ENCODE peak calls at places on chromosomes 13 and 19, in four cellular contexts. F is tibial nerve; N is heart right ventricle; U is naive thymus-derived CD4-positive, alpha-beta T cell. W is an unnamed sample. For H3K4me1, the result is how much of the 10 kb centered on the place peaks cover.

GRCh38 chr19:39448271-39448670 is 2.9 kb downstream of the SUPT5H start:
- DNase-seq in F (no peak), N (no peak), U (no peak), W (no peak)

GRCh38 chr13:26910754-26911465 is 150.3 kb upstream of the GPR12 start:
- DNase-seq in F (no peak), N (no peak), U (no peak), W (no peak)

GRCh38 chr13:34867590-34867989 is 74.5 kb upstream of the NBEA start:
- DNase-seq in F (no peak), N (no peak), U (no peak), W (no peak)

GRCh38 chr13:42740753-42741152 is 40.6 kb upstream of the FAM216B start:
- DNase-seq in F (no peak), N (peak), U (no peak), W (peak)

GRCh38 chr19:46618670-46619231 is 6.1 kb downstream of the PTGIR start:
- DNase-seq in F (no peak), N (no peak), U (peak), W (no peak)

GRCh38 chr13:53151692-53152421 is 123.2 kb downstream of the OLFM4 start:
- DNase-seq in F (no peak), N (no peak), U (peak), W (no peak)

GRCh38 chr13:109145631-109146030 is 516.2 kb downstream of the MYO16 start:
- DNase-seq in F (no peak), N (no peak), U (peak), W (no peak)

GRCh38 chr13:98796798-98797197 is 44.3 kb upstream of the SLC15A1 start:
- DNase-seq in F (no peak), N (no peak), U (no peak), W (no peak)

GRCh38 chr19:49085868-49086232 is 599 bp downstream of the SNRNP70 start:
- DNase-seq in F (no peak), N (no peak), U (no peak), W (no peak)

GRCh38 chr19:18023596-18024212 is 15.7 kb downstream of the ARRDC2 start:
- DNase-seq in F (peak), N (peak), U (peak), W (peak)

GRCh38 chr13:99908129-99908805 is 63.3 kb downstream of the ZIC5 start:
- DNase-seq in F (no peak), N (no peak), U (no peak), W (no peak)

GRCh38 chr13:91893040-91893439 is 494.6 kb downstream of the GPC5 start:
- DNase-seq in F (no peak), N (no peak), U (no peak), W (no peak)

GRCh38 chr13:31115616-31116015 is 46.1 kb downstream of the HSPH1 start:
- DNase-seq in F (no peak), N (no peak), U (no peak), W (no peak)

GRCh38 chr13:113209880-113210421 is 538 bp downstream of the CUL4A start:
- DNase-seq in F (no peak), N (peak), U (peak), W (peak)

GRCh38 chr13:59531571-59532091 is 632.1 kb downstream of the DIAPH3 start:
- DNase-seq in F (peak), N (peak), U (peak), W (peak)

GRCh38 chr19:21082011-21082975 is at the start of gene ZNF714:
- DNase-seq in F (peak), N (peak), U (peak), W (peak)
- H3K4me3 ChIP-seq in F (peak), N (peak), U (peak), W (peak)

GRCh38 chr19:15432018-15432494 is 13.3 kb upstream of the AKAP8L start:
- DNase-seq in F (no peak), N (no peak), U (no peak), W (no peak)
- H3K4me1 ChIP-seq in F (under half), N (under half), U (under half), W (under half)

DNA sequence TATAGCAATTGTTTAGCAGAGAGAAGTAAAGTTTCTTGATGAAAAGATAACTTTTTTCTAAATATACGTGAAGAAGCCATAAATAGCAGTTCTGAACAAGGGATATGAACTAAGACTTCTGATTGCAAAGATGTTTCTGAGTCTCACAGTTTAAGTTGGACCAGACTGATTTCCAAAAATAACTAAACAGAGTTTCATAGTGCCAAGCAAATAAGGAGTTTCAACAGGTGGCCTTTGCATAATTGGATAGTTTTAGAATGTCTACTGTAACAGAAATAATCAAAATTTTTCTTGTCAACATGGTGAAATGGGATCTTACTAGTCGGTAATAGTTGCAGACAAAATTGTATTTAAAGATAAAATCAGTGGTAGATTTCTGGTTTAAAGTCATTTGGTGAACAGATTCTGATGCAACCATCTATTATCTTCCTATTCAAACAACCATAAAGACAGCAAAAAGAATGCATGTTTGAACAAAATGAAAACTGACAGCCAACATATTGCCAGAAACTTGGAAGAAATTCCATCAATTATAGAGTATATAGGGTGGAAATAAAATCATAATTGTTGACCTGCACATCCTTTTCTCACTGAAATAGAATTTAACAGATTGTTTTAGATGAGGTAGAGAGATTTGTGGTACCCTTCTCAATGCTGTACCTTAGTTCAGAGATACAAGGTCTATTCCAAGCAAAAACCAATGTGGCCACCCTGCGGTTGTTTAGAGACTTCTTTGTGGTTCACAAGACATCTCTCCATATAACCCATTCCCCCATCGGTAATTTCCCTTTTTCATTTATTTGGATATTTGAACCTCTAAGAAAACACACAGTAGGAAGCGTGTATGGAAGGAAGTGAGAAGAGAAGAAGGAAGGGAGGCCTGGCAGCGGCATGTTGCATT is 275.3 kb downstream of the COG6 start:
- DNase-seq in F (no peak), N (no peak), U (no peak), W (no peak)
- H3K4me3 ChIP-seq in F (no peak), N (no peak), U (no peak), W (no peak)

DNA sequence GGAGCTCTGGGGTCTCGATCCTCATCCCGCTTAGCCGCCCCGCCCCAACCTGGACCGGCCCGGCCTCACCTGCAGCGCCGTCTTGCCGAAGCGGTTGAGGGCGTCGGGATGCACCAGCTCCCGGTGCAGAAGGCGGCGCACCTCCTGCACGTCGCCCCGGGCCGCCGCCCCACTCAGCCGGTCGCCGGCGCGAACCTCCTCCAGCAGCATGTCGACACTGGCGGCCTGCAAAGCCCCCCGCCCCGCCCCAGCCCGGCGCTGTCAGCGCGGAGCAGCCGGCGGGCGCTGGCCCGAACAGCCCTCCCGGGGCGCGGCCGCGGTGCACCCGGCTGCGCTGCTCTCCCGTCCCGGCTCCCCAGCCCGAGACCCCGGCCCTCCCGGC is 344 bp downstream of the CDKN2D start:
- DNase-seq in F (no peak), N (no peak), U (no peak), W (no peak)
- H3K4me1 ChIP-seq in F (under half), N (under half), U (under half), W (under half)

DNA sequence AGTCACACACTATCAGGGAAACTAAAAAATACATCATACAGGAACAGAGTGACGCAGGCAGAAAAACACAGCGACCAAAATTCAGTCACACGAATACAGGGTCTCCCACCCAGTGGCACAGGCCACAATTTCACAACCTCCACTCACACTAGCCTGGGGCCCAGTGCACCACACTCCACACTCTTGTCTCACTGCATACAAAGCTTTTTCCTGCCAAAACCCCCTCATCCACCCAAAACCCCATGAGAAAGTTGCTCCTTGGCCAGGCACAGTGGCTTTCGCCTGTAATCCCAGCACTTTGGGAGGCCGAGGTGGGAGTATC is 1.2 kb downstream of the S1PR5 start:
- DNase-seq in F (no peak), N (no peak), U (no peak), W (no peak)
- H3K4me3 ChIP-seq in F (no peak), N (no peak), U (peak), W (no peak)

DNA sequence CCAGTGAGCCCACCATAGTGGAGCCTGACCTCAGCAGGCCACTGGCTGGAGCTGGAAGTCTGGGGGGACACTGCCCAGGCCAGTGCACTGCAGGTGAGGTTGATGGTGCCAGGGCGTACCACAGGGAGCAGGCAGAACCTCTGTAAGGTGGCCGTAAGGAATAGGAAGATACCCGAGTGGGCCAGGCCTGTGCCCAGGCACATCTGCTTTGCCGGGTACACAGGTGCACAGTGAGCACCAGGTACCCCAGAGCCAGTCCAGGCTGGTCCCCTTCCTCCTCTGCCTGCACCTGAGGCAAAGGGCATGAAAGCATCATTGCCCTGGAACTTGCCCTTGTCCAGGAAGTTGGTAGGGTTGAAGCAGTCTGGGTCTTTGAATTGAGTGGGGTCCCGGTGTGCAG is 9.5 kb downstream of the EGLN2 start:
- DNase-seq in F (no peak), N (no peak), U (no peak), W (no peak)
- H3K4me1 ChIP-seq in F (under half), N (under half), U (under half), W (under half)

GRCh38 chr13:101712026-101712348 is 259.5 kb downstream of the ITGBL1 start:
- DNase-seq in F (no peak), N (no peak), U (no peak), W (no peak)
- H3K4me3 ChIP-seq in F (no peak), N (no peak), U (no peak), W (no peak)